ENCODE peak calls at places on chromosomes 5 and 9, in six cellular contexts. W is activated T-cell treated with anti-CD3 and anti-CD28 coated beads, Interleukin-2, amount 50 U/mL, for 72 hours; N is stimulated activated CD4-positive, alpha-beta T cell treated with anti-CD3 and anti-CD28 coated beads, TNF-alpha, amount 100 ng/mL, for 4 hours; E is NAMALWA; S is activated CD4-positive, alpha-beta memory T cell treated with anti-CD3 and anti-CD28 coated beads, Interleukin-2, amount 10 ng/mL, durations not matched to agents 7 days and 5 days; B is T-cell. Y is an unnamed sample.

GRCh38 chr9:115296831-115297565 is 179.0 kb upstream of the TNC start:
- DNase-seq in W (no peak), N (no peak), E (no peak), S (no peak), B (no peak), Y (no peak)

GRCh38 chr5:2750026-2750757 is 1.3 kb downstream of the IRX2 start:
- DNase-seq in W (no peak), N (no peak), E (no peak), S (no peak), B (no peak), Y (peak)

GRCh38 chr5:163964650-163965049 is 459.2 kb downstream of the MAT2B start:
- DNase-seq in W (no peak), N (no peak), E (no peak), S (no peak), B (no peak), Y (no peak)

GRCh38 chr5:125411163-125412050 is 665.0 kb upstream of the ZNF608 start:
- DNase-seq in W (no peak), N (no peak), E (peak), S (no peak), B (no peak), Y (no peak)

GRCh38 chr5:16593013-16593412 is 23.8 kb downstream of the RETREG1 start:
- DNase-seq in W (no peak), N (no peak), E (no peak), S (no peak), B (no peak), Y (no peak)

GRCh38 chr9:124021385-124021769 is 9.8 kb downstream of the LHX2 start:
- DNase-seq in W (no peak), N (no peak), E (no peak), S (no peak), B (no peak), Y (no peak)

GRCh38 chr5:125750538-125751186 is 672.5 kb upstream of the GRAMD2B start:
- DNase-seq in W (no peak), N (no peak), E (no peak), S (no peak), B (no peak), Y (no peak)

GRCh38 chr5:93915142-93915553 is 173.7 kb upstream of the POU5F2 start:
- DNase-seq in W (no peak), N (no peak), E (peak), S (no peak), B (no peak), Y (no peak)

GRCh38 chr5:4831325-4831724 is 308.8 kb upstream of the ADAMTS16 start:
- DNase-seq in W (no peak), N (no peak), E (no peak), S (no peak), B (no peak), Y (no peak)

GRCh38 chr5:96113170-96113939 is 151.7 kb upstream of the ELL2 start:
- DNase-seq in W (peak), N (no peak), E (no peak), S (no peak), B (no peak), Y (no peak)

GRCh38 chr9:70411141-70411929 is 3.1 kb downstream of the KLF9 start:
- DNase-seq in W (peak), N (peak), E (peak), S (peak), B (no peak), Y (peak)

GRCh38 chr5:172264814-172265213 is 18.8 kb downstream of the UBTD2 start:
- DNase-seq in W (no peak), N (no peak), E (no peak), S (no peak), B (no peak), Y (no peak)

GRCh38 chr9:21919377-21920362 is 74.5 kb downstream of the CDKN2A start:
- DNase-seq in W (peak), N (no peak), E (peak), S (peak), B (no peak), Y (peak)

GRCh38 chr5:38931731-38932130 is 85.9 kb downstream of the OSMR start:
- DNase-seq in W (no peak), N (no peak), E (no peak), S (no peak), B (no peak), Y (no peak)

GRCh38 chr5:32710335-32710858 is 724 bp upstream of the NPR3 start:
- DNase-seq in W (peak), N (no peak), E (no peak), S (peak), B (no peak), Y (no peak)

GRCh38 chr9:137458194-137459146 is 664 bp downstream of the NSMF start:
- DNase-seq in W (peak), N (peak), E (no peak), S (peak), B (no peak), Y (no peak)

Y was measured in activated CD8-positive, alpha-beta memory T cell treated with anti-CD3 and anti-CD28 coated beads, Interleukin-2, amount 10 ng/mL, durations not matched to agents 7 days and 5 days.